ENCODE peak calls at places on chromosome X, in six cellular contexts. One of them, this sample, is unnamed.

GRCh38 chrX:103791233-103791632 is 14.6 kb downstream of the PLP1 start:
- DNase-seq in cardiac fibroblast: no peak
- DNase-seq in nucleus accumbens: no peak
- DNase-seq in A172: no peak
- DNase-seq in activated CD4-positive, alpha-beta T cell treated with anti-CD3 and anti-CD28 coated beads for 4 hours: no peak
- DNase-seq in frontal cortex: no peak
- DNase-seq in this sample: no peak

GRCh38 chrX:33138677-33139249 is 72.6 kb downstream of the DMD start:
- DNase-seq in cardiac fibroblast: peak; percentile 51
- DNase-seq in frontal cortex: no peak
- DNase-seq in A172: peak; percentile 1
- DNase-seq in nucleus accumbens: no peak
- DNase-seq in activated CD4-positive, alpha-beta T cell treated with anti-CD3 and anti-CD28 coated beads for 4 hours: no peak
- DNase-seq in this sample: peak; percentile 34

GRCh38 chrX:72101597-72102037 is 30.1 kb downstream of the RTL5 start:
- DNase-seq in A172: no peak
- DNase-seq in activated CD4-positive, alpha-beta T cell treated with anti-CD3 and anti-CD28 coated beads for 4 hours: no peak
- DNase-seq in nucleus accumbens: no peak
- DNase-seq in cardiac fibroblast: no peak
- DNase-seq in frontal cortex: no peak
- DNase-seq in this sample: peak; percentile 20

GRCh38 chrX:1387141-1387776 is 4.7 kb downstream of the SLC25A6 start:
- DNase-seq in cardiac fibroblast: no peak
- DNase-seq in A172: no peak
- DNase-seq in activated CD4-positive, alpha-beta T cell treated with anti-CD3 and anti-CD28 coated beads for 4 hours: no peak
- DNase-seq in frontal cortex: no peak
- DNase-seq in nucleus accumbens: no peak
- DNase-seq in this sample: no peak

GRCh38 chrX:150506486-150506885 is 61.9 kb upstream of the MTM1 start:
- DNase-seq in activated CD4-positive, alpha-beta T cell treated with anti-CD3 and anti-CD28 coated beads for 4 hours: no peak
- DNase-seq in cardiac fibroblast: no peak
- DNase-seq in A172: no peak
- DNase-seq in frontal cortex: no peak
- DNase-seq in nucleus accumbens: no peak
- DNase-seq in this sample: no peak

GRCh38 chrX:39728025-39728424 is 369.7 kb downstream of the BCOR start:
- DNase-seq in frontal cortex: no peak
- DNase-seq in nucleus accumbens: no peak
- DNase-seq in A172: no peak
- DNase-seq in activated CD4-positive, alpha-beta T cell treated with anti-CD3 and anti-CD28 coated beads for 4 hours: no peak
- DNase-seq in cardiac fibroblast: peak; percentile 14
- DNase-seq in this sample: no peak

GRCh38 chrX:48966796-48967579 is 4.7 kb downstream of the KCND1 start:
- DNase-seq in nucleus accumbens: no peak
- DNase-seq in frontal cortex: no peak
- DNase-seq in cardiac fibroblast: peak; percentile 26
- DNase-seq in activated CD4-positive, alpha-beta T cell treated with anti-CD3 and anti-CD28 coated beads for 4 hours: no peak
- DNase-seq in A172: peak; percentile 22
- DNase-seq in this sample: peak; percentile 45

GRCh38 chrX:133258481-133258880 is 40.3 kb upstream of the TFDP3 start:
- DNase-seq in nucleus accumbens: no peak
- DNase-seq in activated CD4-positive, alpha-beta T cell treated with anti-CD3 and anti-CD28 coated beads for 4 hours: no peak
- DNase-seq in A172: peak; percentile 23
- DNase-seq in cardiac fibroblast: peak; percentile 1
- DNase-seq in frontal cortex: no peak
- DNase-seq in this sample: peak; percentile 1

GRCh38 chrX:56978172-56978571 is 17.2 kb downstream of the SPIN3 start:
- DNase-seq in activated CD4-positive, alpha-beta T cell treated with anti-CD3 and anti-CD28 coated beads for 4 hours: peak; percentile 7
- DNase-seq in frontal cortex: no peak
- DNase-seq in cardiac fibroblast: peak; percentile 60
- DNase-seq in A172: peak; percentile 45
- DNase-seq in nucleus accumbens: no peak
- DNase-seq in this sample: peak; percentile 45

GRCh38 chrX:48703642-48704481 is 7.3 kb downstream of the SUV39H1 start:
- DNase-seq in activated CD4-positive, alpha-beta T cell treated with anti-CD3 and anti-CD28 coated beads for 4 hours: no peak
- DNase-seq in nucleus accumbens: no peak
- DNase-seq in cardiac fibroblast: peak; percentile 25
- DNase-seq in A172: peak; percentile 35
- DNase-seq in frontal cortex: no peak
- DNase-seq in this sample: peak; percentile 74

GRCh38 chrX:134601240-134601639 is 57.0 kb downstream of the PLAC1 start:
- DNase-seq in cardiac fibroblast: peak; percentile 33
- DNase-seq in A172: no peak
- DNase-seq in frontal cortex: no peak
- DNase-seq in activated CD4-positive, alpha-beta T cell treated with anti-CD3 and anti-CD28 coated beads for 4 hours: no peak
- DNase-seq in nucleus accumbens: no peak
- DNase-seq in this sample: no peak

GRCh38 chrX:72305286-72306084 is at the start of gene CITED1:
- DNase-seq in A172: no peak
- DNase-seq in activated CD4-positive, alpha-beta T cell treated with anti-CD3 and anti-CD28 coated beads for 4 hours: no peak
- DNase-seq in nucleus accumbens: no peak
- DNase-seq in cardiac fibroblast: no peak
- DNase-seq in frontal cortex: no peak
- DNase-seq in this sample: no peak

GRCh38 chrX:39689374-39690104 is 408.2 kb downstream of the BCOR start:
- DNase-seq in cardiac fibroblast: no peak
- DNase-seq in frontal cortex: peak; percentile 29
- DNase-seq in A172: no peak
- DNase-seq in nucleus accumbens: peak; percentile 17
- DNase-seq in activated CD4-positive, alpha-beta T cell treated with anti-CD3 and anti-CD28 coated beads for 4 hours: no peak
- DNase-seq in this sample: no peak

GRCh38 chrX:39335447-39336235 is 534.4 kb downstream of the MID1IP1 start:
- DNase-seq in A172: no peak
- DNase-seq in nucleus accumbens: no peak
- DNase-seq in frontal cortex: no peak
- DNase-seq in activated CD4-positive, alpha-beta T cell treated with anti-CD3 and anti-CD28 coated beads for 4 hours: peak; percentile 26
- DNase-seq in cardiac fibroblast: no peak
- DNase-seq in this sample: no peak